ENCODE peak calls at places on chromosome 21, in ten cellular contexts. V, X, P, N, G, T, O, W, Q and E are unnamed samples.

GRCh38 chr21:46122241-46122671 is 24.3 kb downstream of the COL6A2 start:
- DNase-seq in V (peak), X (no peak), P (peak), N (no peak), G (peak), T (no peak), O (no peak), W (peak), Q (no peak), E (peak)

GRCh38 chr21:45167796-45168222 is 93.4 kb downstream of the ADARB1 start:
- DNase-seq in V (no peak), X (no peak), P (no peak), N (no peak), G (peak), T (no peak), O (no peak), W (no peak), Q (peak), E (no peak)

GRCh38 chr21:29155118-29155932 is 24.9 kb downstream of the MAP3K7CL start:
- DNase-seq in V (peak), X (peak), P (no peak), N (peak), G (peak), T (peak), O (no peak), W (peak), Q (peak), E (peak)

GRCh38 chr21:37562920-37563640 is 196.5 kb downstream of the DYRK1A start:
- DNase-seq in V (no peak), X (no peak), P (no peak), N (no peak), G (no peak), T (no peak), O (peak), W (no peak), Q (no peak), E (no peak)

GRCh38 chr21:45387506-45387905 is 17.5 kb upstream of the COL18A1 start:
- DNase-seq in V (peak), X (no peak), P (no peak), N (no peak), G (no peak), T (no peak), O (no peak), W (no peak), Q (no peak), E (peak)

GRCh38 chr21:30676737-30677136 is 34.1 kb downstream of the KRTAP20-3 start:
- DNase-seq in V (no peak), X (no peak), P (no peak), N (no peak), G (no peak), T (no peak), O (no peak), W (no peak), Q (no peak), E (no peak)

GRCh38 chr21:29257701-29258100 is 41.0 kb upstream of the BACH1 start:
- DNase-seq in V (no peak), X (no peak), P (no peak), N (no peak), G (no peak), T (no peak), O (no peak), W (no peak), Q (no peak), E (no peak)

GRCh38 chr21:38148046-38148445 is 108.7 kb upstream of the KCNJ15 start:
- DNase-seq in V (no peak), X (no peak), P (no peak), N (no peak), G (no peak), T (no peak), O (no peak), W (no peak), Q (no peak), E (no peak)

GRCh38 chr21:29307718-29308455 is 9.2 kb downstream of the BACH1 start:
- DNase-seq in V (no peak), X (no peak), P (no peak), N (no peak), G (no peak), T (no peak), O (no peak), W (no peak), Q (no peak), E (no peak)

GRCh38 chr21:44325386-44326271 is 13.6 kb downstream of the CFAP410 start:
- DNase-seq in V (no peak), X (no peak), P (no peak), N (no peak), G (no peak), T (no peak), O (no peak), W (no peak), Q (no peak), E (no peak)

GRCh38 chr21:44370027-44370735 is 16.8 kb downstream of the TRPM2 start:
- DNase-seq in V (no peak), X (peak), P (no peak), N (no peak), G (peak), T (peak), O (no peak), W (peak), Q (no peak), E (no peak)

GRCh38 chr21:44487831-44488230 is 32.5 kb downstream of the LRRC3 start:
- DNase-seq in V (no peak), X (no peak), P (no peak), N (peak), G (peak), T (no peak), O (no peak), W (no peak), Q (no peak), E (no peak)

GRCh38 chr21:34967509-34968289 is 81.4 kb downstream of the RUNX1 start:
- DNase-seq in V (no peak), X (no peak), P (no peak), N (no peak), G (peak), T (peak), O (no peak), W (no peak), Q (no peak), E (no peak)

GRCh38 chr21:44290327-44291077 is 4.8 kb downstream of the AIRE start:
- DNase-seq in V (no peak), X (no peak), P (no peak), N (no peak), G (no peak), T (no peak), O (no peak), W (no peak), Q (no peak), E (no peak)

GRCh38 chr21:45539796-45540600 is 2.2 kb downstream of the SLC19A1 start:
- DNase-seq in V (peak), X (no peak), P (no peak), N (no peak), G (no peak), T (no peak), O (no peak), W (peak), Q (no peak), E (peak)

GRCh38 chr21:28479660-28480059 is 513.0 kb downstream of the LTN1 start:
- DNase-seq in V (no peak), X (no peak), P (no peak), N (no peak), G (no peak), T (no peak), O (no peak), W (no peak), Q (no peak), E (no peak)

GRCh38 chr21:36235058-36235582 is 78.5 kb downstream of the DOP1B start:
- DNase-seq in V (no peak), X (peak), P (no peak), N (no peak), G (no peak), T (no peak), O (peak), W (no peak), Q (no peak), E (no peak)

GRCh38 chr21:32834825-32835224 is 63.3 kb upstream of the PAXBP1 start:
- DNase-seq in V (no peak), X (no peak), P (no peak), N (no peak), G (no peak), T (no peak), O (no peak), W (no peak), Q (no peak), E (no peak)

GRCh38 chr21:34335316-34335715 is 28.5 kb upstream of the KCNE2 start:
- DNase-seq in V (no peak), X (no peak), P (no peak), N (no peak), G (no peak), T (no peak), O (peak), W (no peak), Q (peak), E (no peak)

GRCh38 chr21:45593162-45594022 is 50.1 kb upstream of the PCBP3 start:
- DNase-seq in V (no peak), X (no peak), P (no peak), N (no peak), G (no peak), T (no peak), O (no peak), W (no peak), Q (no peak), E (no peak)

GRCh38 chr21:33642896-33643657 is 776 bp downstream of the ITSN1 start:
- DNase-seq in V (peak), X (peak), P (peak), N (peak), G (peak), T (peak), O (no peak), W (no peak), Q (no peak), E (peak)

GRCh38 chr21:18493420-18493819 is 89.8 kb upstream of the TMPRSS15 start:
- DNase-seq in V (no peak), X (no peak), P (no peak), N (peak), G (no peak), T (peak), O (no peak), W (no peak), Q (no peak), E (no peak)

GRCh38 chr21:34528131-34528561 is 16.1 kb upstream of the KCNE1 start:
- DNase-seq in V (no peak), X (no peak), P (no peak), N (peak), G (no peak), T (no peak), O (no peak), W (no peak), Q (peak), E (no peak)

GRCh38 chr21:38167345-38167744 is 89.4 kb upstream of the KCNJ15 start:
- DNase-seq in V (no peak), X (no peak), P (no peak), N (no peak), G (no peak), T (no peak), O (no peak), W (no peak), Q (no peak), E (no peak)

GRCh38 chr21:22311741-22312462 is 1313.7 kb downstream of the NCAM2 start:
- DNase-seq in V (no peak), X (no peak), P (no peak), N (no peak), G (no peak), T (no peak), O (no peak), W (no peak), Q (no peak), E (no peak)

GRCh38 chr21:39690454-39690853 is 54.5 kb upstream of the IGSF5 start:
- DNase-seq in V (no peak), X (no peak), P (no peak), N (no peak), G (no peak), T (no peak), O (no peak), W (no peak), Q (no peak), E (no peak)

GRCh38 chr21:46457801-46458314 is 833 bp upstream of the DIP2A start:
- DNase-seq in V (no peak), X (peak), P (peak), N (no peak), G (peak), T (peak), O (peak), W (no peak), Q (no peak), E (peak)

GRCh38 chr21:15423676-15424445 is 305.9 kb upstream of the USP25 start:
- DNase-seq in V (no peak), X (no peak), P (no peak), N (no peak), G (no peak), T (no peak), O (no peak), W (no peak), Q (no peak), E (no peak)

GRCh38 chr21:26070822-26071425 is 99.6 kb downstream of the APP start:
- DNase-seq in V (peak), X (no peak), P (no peak), N (peak), G (peak), T (peak), O (peak), W (no peak), Q (peak), E (no peak)

GRCh38 chr21:29403291-29403690 is 104.6 kb downstream of the BACH1 start:
- DNase-seq in V (no peak), X (no peak), P (no peak), N (no peak), G (no peak), T (no peak), O (no peak), W (no peak), Q (no peak), E (no peak)

GRCh38 chr21:16407403-16408279 is 677.9 kb downstream of the USP25 start:
- DNase-seq in V (no peak), X (peak), P (no peak), N (no peak), G (no peak), T (no peak), O (no peak), W (no peak), Q (no peak), E (no peak)

GRCh38 chr21:37389456-37389855 is 22.9 kb downstream of the DYRK1A start:
- DNase-seq in V (no peak), X (no peak), P (no peak), N (no peak), G (no peak), T (no peak), O (no peak), W (no peak), Q (no peak), E (no peak)

GRCh38 chr21:29181799-29182470 is 51.5 kb downstream of the MAP3K7CL start:
- DNase-seq in V (no peak), X (peak), P (no peak), N (no peak), G (peak), T (no peak), O (peak), W (no peak), Q (peak), E (no peak)

GRCh38 chr21:40466893-40467483 is 380.0 kb downstream of the DSCAM start:
- DNase-seq in V (no peak), X (peak), P (no peak), N (peak), G (no peak), T (peak), O (no peak), W (no peak), Q (no peak), E (no peak)

GRCh38 chr21:32212116-32212515 is 66.7 kb downstream of the MIS18A start:
- DNase-seq in V (no peak), X (no peak), P (no peak), N (no peak), G (no peak), T (no peak), O (no peak), W (no peak), Q (no peak), E (no peak)

GRCh38 chr21:46002841-46003574 is 21.4 kb downstream of the COL6A1 start:
- DNase-seq in V (peak), X (no peak), P (peak), N (no peak), G (no peak), T (no peak), O (peak), W (peak), Q (no peak), E (peak)